ENCODE peak calls at places on chromosomes 7 and 10, in seven cellular contexts. U, R, Y, Q, D, I and Z are unnamed samples.

GRCh38 chr10:80159166-80159888 is 26.8 kb downstream of the PLAC9 start:
- DNase-seq in U (no peak), R (no peak), Y (no peak), Q (no peak), D (no peak), I (no peak), Z (no peak)

GRCh38 chr7:55242613-55243012 is 122.5 kb upstream of the LANCL2 start:
- DNase-seq in U (no peak), R (no peak), Y (no peak), Q (no peak), D (no peak), I (no peak), Z (no peak)

GRCh38 chr7:34175837-34176236 is 270.5 kb downstream of the BMPER start:
- DNase-seq in U (no peak), R (no peak), Y (no peak), Q (no peak), D (no peak), I (no peak), Z (no peak)

GRCh38 chr10:120505056-120505455 is 48.0 kb downstream of the PLPP4 start:
- DNase-seq in U (no peak), R (no peak), Y (peak; percentile 18), Q (no peak), D (no peak), I (no peak), Z (no peak)

GRCh38 chr10:118968482-118968881 is 61.0 kb upstream of the NANOS1 start:
- DNase-seq in U (no peak), R (no peak), Y (no peak), Q (no peak), D (no peak), I (no peak), Z (no peak)

GRCh38 chr7:27235387-27236052 is 7.1 kb upstream of the EVX1 start:
- DNase-seq in U (peak; percentile 75), R (peak; percentile 43), Y (peak; percentile 91), Q (peak; percentile 73), D (no peak), I (no peak), Z (no peak)

GRCh38 chr7:113774182-113774807 is 144.5 kb downstream of the PPP1R3A start:
- DNase-seq in U (peak; percentile 75), R (no peak), Y (peak; percentile 39), Q (peak; percentile 41), D (peak; percentile 88), I (no peak), Z (no peak)

GRCh38 chr7:155020996-155021395 is 18.1 kb upstream of the PAXIP1 start:
- DNase-seq in U (no peak), R (no peak), Y (peak; percentile 39), Q (no peak), D (no peak), I (no peak), Z (no peak)

GRCh38 chr7:18890134-18890533 is 227.3 kb downstream of the TWIST1 start:
- DNase-seq in U (no peak), R (no peak), Y (no peak), Q (no peak), D (peak; percentile 68), I (no peak), Z (no peak)

GRCh38 chr7:132450188-132450587 is 126.1 kb downstream of the PLXNA4 start:
- DNase-seq in U (no peak), R (no peak), Y (no peak), Q (no peak), D (no peak), I (no peak), Z (no peak)

GRCh38 chr10:70887804-70888800 is at the start of gene PCBD1:
- DNase-seq in U (peak; percentile 88), R (peak; percentile 80), Y (peak; percentile 83), Q (peak; percentile 81), D (peak; percentile 80), I (peak; percentile 59), Z (peak; percentile 68)

GRCh38 chr10:127155221-127155620 is 41.2 kb downstream of the INSYN2A start:
- DNase-seq in U (no peak), R (no peak), Y (no peak), Q (no peak), D (no peak), I (no peak), Z (no peak)

GRCh38 chr7:149681274-149681673 is 92.1 kb downstream of the ZNF467 start:
- DNase-seq in U (no peak), R (no peak), Y (no peak), Q (no peak), D (no peak), I (no peak), Z (no peak)

GRCh38 chr7:31122649-31123058 is 70.5 kb downstream of the ADCYAP1R1 start:
- DNase-seq in U (peak; percentile 75), R (peak; percentile 48), Y (peak; percentile 82), Q (peak; percentile 76), D (peak; percentile 93), I (peak; percentile 71), Z (peak; percentile 40)

DNA sequence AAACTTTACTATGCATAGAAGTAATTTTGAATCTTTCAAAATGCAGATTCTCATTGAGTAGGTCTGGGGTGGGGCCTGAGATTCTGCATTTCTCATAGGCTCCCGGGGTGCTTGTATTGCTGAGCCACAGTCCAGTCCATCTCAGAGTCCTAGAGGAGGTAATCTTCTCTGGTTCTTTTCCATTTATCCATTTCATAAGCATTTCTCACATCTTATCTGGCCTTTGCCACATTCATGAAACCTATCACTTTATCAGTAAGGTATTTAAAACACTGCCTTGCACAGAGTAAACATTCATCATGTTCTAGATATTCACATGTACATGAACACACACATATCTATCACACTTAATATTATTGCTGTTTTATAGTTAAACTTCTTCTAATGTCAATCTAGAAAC is 11.9 kb downstream of the GNAI1 start:
- DNase-seq in U (no peak), R (no peak), Y (no peak), Q (no peak), D (no peak), I (no peak), Z (no peak)
- H3K4me1 ChIP-seq in U (peaks cover 11% of the 10 kb centered on the region), R (peaks cover 44% of the 10 kb centered on the region), Y (peaks cover 21% of the 10 kb centered on the region), Q (peaks cover 86% of the 10 kb centered on the region), D (peaks cover 76% of the 10 kb centered on the region), I (peaks cover 12% of the 10 kb centered on the region), Z (peaks cover 45% of the 10 kb centered on the region)

GRCh38 chr7:2651336-2651735 is 19.6 kb downstream of the TTYH3 start:
- DNase-seq in U (peak; percentile 55), R (no peak), Y (peak; percentile 58), Q (no peak), D (no peak), I (no peak), Z (no peak)
- H3K4me1 ChIP-seq in U (no peaks in the 10 kb centered on the region), R (no peaks in the 10 kb centered on the region), Y (no peaks in the 10 kb centered on the region), Q (peaks cover 3% of the 10 kb centered on the region), D (no peaks in the 10 kb centered on the region), I (peaks cover 2% of the 10 kb centered on the region), Z (no peaks in the 10 kb centered on the region)

DNA sequence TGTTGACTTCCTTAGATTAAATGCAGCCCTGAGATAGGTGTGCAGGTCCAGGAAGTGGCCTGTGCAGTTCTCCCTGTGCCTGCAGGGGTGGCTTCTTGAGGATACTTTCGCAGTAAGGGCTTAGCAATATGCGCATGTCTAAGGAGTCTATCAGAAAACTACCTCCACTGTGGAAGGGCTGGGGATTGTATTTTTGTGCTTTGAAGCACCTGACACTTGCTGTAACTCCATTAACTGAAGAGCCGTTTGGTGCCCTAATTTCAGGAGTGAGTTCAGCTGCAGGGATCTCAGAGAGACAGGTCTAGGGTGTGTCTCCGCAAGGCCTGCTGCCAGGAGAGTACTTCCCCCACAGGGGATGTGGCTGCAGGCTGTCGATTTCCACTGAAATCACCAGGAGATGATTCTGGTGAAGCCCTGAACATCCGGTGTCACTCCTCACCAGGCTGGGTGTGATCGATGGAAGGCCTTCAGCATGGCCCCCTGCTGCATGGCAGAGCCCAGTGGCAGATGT is 35.5 kb downstream of the IKZF1 start:
- DNase-seq in U (no peak), R (no peak), Y (no peak), Q (no peak), D (no peak), I (no peak), Z (no peak)
- H3K4me1 ChIP-seq in U (no peaks in the 10 kb centered on the region), R (no peaks in the 10 kb centered on the region), Y (no peaks in the 10 kb centered on the region), Q (no peaks in the 10 kb centered on the region), D (no peaks in the 10 kb centered on the region), I (peaks cover 3% of the 10 kb centered on the region), Z (no peaks in the 10 kb centered on the region)

DNA sequence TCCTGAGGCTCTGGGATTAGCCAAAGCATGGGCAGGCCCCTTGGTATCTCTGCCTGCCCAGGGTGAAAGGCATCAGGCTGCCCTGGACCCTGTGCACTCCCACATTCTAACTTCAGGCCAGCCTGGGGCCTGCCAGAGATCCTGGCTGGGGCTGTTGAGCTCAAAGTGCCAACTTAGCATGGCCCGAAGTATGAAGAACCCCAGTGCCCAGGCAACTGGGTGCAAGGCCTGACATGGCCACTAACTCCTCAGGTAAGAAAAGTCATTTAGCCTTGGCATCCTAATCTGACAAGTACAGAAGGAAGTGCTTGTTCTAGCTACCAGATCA is 43.2 kb downstream of the FAM53B start:
- DNase-seq in U (no peak), R (no peak), Y (no peak), Q (no peak), D (no peak), I (no peak), Z (no peak)
- H3K4me1 ChIP-seq in U (peaks cover 35% of the 10 kb centered on the region), R (peaks cover 100% of the 10 kb centered on the region), Y (peaks cover 3% of the 10 kb centered on the region), Q (no peaks in the 10 kb centered on the region), D (peaks cover 59% of the 10 kb centered on the region), I (no peaks in the 10 kb centered on the region), Z (peaks cover 100% of the 10 kb centered on the region)

DNA sequence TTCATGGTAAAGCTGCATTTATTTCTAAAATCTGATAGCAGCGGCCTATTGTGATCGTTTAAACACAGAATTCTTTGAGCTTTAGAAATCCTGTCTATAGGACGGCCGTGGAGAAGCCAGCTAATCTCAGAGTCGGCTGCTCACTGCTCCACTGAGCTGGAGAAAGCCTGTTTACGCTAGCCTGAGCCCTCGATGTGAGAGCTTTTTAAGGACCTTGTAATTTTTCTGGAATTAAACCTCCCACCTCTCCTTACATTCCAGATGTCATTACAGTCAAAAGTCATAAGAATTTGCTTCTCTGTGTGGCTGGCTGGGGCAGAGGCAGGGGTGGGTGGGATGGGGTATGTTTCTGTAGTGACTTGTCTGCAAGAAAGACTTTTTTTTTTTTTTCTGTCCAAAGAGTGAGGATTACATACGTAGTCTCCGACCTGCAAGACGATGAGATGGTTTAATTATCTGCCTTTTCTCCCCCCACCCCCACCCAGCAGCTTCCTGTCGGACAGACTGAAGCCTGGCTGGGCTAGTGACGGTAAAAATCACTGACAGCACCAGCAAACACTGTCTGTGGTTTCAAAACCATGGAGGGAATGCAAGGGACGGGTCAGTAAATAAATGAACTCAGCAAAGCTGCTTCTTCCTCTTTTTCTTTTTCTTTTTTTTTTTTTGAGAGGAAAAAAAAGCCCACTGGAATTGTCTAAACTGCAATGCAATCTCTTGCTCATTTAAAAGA is 31.8 kb downstream of the TRIM8 start:
- DNase-seq in U (no peak), R (no peak), Y (peak; percentile 77), Q (no peak), D (peak; percentile 91), I (peak; percentile 40), Z (peak; percentile 50)
- H3K4me1 ChIP-seq in U (peaks cover 79% of the 10 kb centered on the region), R (peaks cover 87% of the 10 kb centered on the region), Y (peaks cover 66% of the 10 kb centered on the region), Q (peaks cover 4% of the 10 kb centered on the region), D (peaks cover 33% of the 10 kb centered on the region), I (peaks cover 57% of the 10 kb centered on the region), Z (peaks cover 77% of the 10 kb centered on the region)

DNA sequence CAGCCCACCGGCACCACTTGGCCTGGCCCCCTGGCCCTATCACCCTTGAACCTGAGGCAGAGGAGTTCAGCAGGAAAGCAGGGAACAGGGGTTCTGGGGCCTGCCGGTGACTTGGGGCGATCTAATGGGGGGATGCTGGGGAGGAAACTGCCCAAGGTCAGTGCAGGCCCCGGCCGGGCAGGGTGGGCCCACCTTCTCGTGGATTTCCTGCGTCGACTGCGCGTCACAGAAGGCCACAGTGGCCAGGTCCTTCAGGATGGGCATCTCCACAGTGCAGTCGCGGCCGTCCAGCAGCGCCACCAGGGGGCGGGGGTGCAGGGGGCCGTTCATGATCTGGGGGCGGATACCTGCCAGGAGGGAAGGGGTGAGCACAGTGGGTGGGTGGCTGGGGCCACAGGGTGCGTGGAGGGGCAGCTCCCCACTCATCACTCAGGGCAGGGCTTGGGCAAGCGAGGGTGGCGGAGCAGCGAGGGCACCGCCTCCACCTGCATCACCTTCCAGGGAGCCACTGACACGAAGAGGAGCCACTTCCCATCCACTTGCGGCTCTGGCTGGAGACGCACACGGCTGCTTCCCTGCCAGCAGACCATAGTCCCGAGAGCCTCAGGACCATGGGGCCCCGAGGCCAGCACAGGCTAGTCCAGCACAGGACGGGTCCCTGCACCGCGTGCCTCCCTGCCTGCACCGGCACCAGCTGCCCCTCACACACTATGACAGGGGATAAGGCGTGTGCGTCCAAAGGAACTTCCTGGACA is 61.4 kb downstream of the ZRANB1 start:
- DNase-seq in U (no peak), R (no peak), Y (no peak), Q (no peak), D (no peak), I (no peak), Z (peak; percentile 3)
- H3K4me1 ChIP-seq in U (no peaks in the 10 kb centered on the region), R (peaks cover 90% of the 10 kb centered on the region), Y (peaks cover 24% of the 10 kb centered on the region), Q (no peaks in the 10 kb centered on the region), D (peaks cover 23% of the 10 kb centered on the region), I (peaks cover 15% of the 10 kb centered on the region), Z (peaks cover 55% of the 10 kb centered on the region)